ENCODE peak calls at places on chromosomes 13 and 19, in nine cellular contexts. R is BJ, V is H7, D is NCI-H1694 treated with DMSO at 0.1 percent for 48 hours, K is fibroblast of pulmonary artery, Q is fibroblast of mammary gland, O is NCI-H748 treated with DMSO at 0.1 percent for 48 hours, Z is mucosa of descending colon, U is NCI-H1436. A is an unnamed sample.

GRCh38 chr13:45206340-45206739 is 5.5 kb upstream of the KCTD4 start:
- DNase-seq in R (peak; percentile 87), V (no peak), D (no peak), K (peak; percentile 92), Q (peak; percentile 92), O (no peak), Z (no peak), U (no peak), A (no peak)

GRCh38 chr19:16355293-16356043 is 30.8 kb downstream of the KLF2 start:
- DNase-seq in R (no peak), V (peak; percentile 52), D (no peak), K (peak; percentile 62), Q (peak; percentile 38), O (no peak), Z (no peak), U (no peak), A (no peak)

GRCh38 chr13:33649212-33649917 is 168.6 kb upstream of the RFC3 start:
- DNase-seq in R (no peak), V (no peak), D (no peak), K (no peak), Q (peak; percentile 49), O (peak; percentile 99), Z (no peak), U (no peak), A (no peak)

GRCh38 chr13:96903085-96903484 is 91.2 kb downstream of the OXGR1 start:
- DNase-seq in R (no peak), V (no peak), D (no peak), K (no peak), Q (no peak), O (no peak), Z (no peak), U (no peak), A (no peak)

GRCh38 chr13:20609145-20609544 is 42.2 kb downstream of the IFT88 start:
- DNase-seq in R (no peak), V (no peak), D (no peak), K (peak; percentile 83), Q (peak; percentile 89), O (no peak), Z (no peak), U (no peak), A (no peak)

GRCh38 chr19:13906525-13906904 is 514 bp downstream of the CC2D1A start:
- DNase-seq in R (no peak), V (no peak), D (no peak), K (no peak), Q (no peak), O (no peak), Z (peak; percentile 86), U (no peak), A (no peak)

GRCh38 chr13:113897161-113897560 is 33.3 kb upstream of the GAS6 start:
- DNase-seq in R (peak; percentile 86), V (no peak), D (no peak), K (peak; percentile 93), Q (peak; percentile 89), O (no peak), Z (no peak), U (no peak), A (peak; percentile 14)

GRCh38 chr13:24148414-24149305 is 11.9 kb upstream of the SPATA13 start:
- DNase-seq in R (peak; percentile 98), V (peak; percentile 59), D (no peak), K (peak; percentile 97), Q (peak; percentile 98), O (no peak), Z (no peak), U (no peak), A (peak; percentile 81)

GRCh38 chr19:46813570-46814358 is 25.4 kb upstream of the SLC1A5 start:
- DNase-seq in R (no peak), V (peak; percentile 47), D (no peak), K (peak; percentile 92), Q (peak; percentile 72), O (no peak), Z (peak; percentile 75), U (no peak), A (no peak)

GRCh38 chr19:46126086-46126485 is 1.6 kb upstream of the IGFL3 start:
- DNase-seq in R (no peak), V (no peak), D (no peak), K (no peak), Q (peak; percentile 29), O (no peak), Z (no peak), U (no peak), A (no peak)

GRCh38 chr13:103291693-103292572 is 225.7 kb upstream of the SLC10A2 start:
- DNase-seq in R (no peak), V (peak; percentile 18), D (no peak), K (no peak), Q (no peak), O (no peak), Z (no peak), U (no peak), A (no peak)

GRCh38 chr13:114078501-114079451 is 53.6 kb downstream of the RASA3 start:
- DNase-seq in R (no peak), V (no peak), D (no peak), K (peak; percentile 76), Q (peak; percentile 95), O (no peak), Z (peak; percentile 57), U (no peak), A (no peak)

GRCh38 chr19:45059258-45059965 is 16.9 kb downstream of the ZNF296 start:
- DNase-seq in R (no peak), V (peak; percentile 97), D (peak; percentile 68), K (peak; percentile 85), Q (peak; percentile 85), O (peak; percentile 41), Z (peak; percentile 84), U (peak; percentile 54), A (peak; percentile 66)

GRCh38 chr13:34076943-34077703 is 259.2 kb downstream of the RFC3 start:
- DNase-seq in R (peak; percentile 55), V (peak; percentile 10), D (peak; percentile 39), K (peak; percentile 56), Q (peak; percentile 39), O (peak; percentile 47), Z (no peak), U (no peak), A (peak; percentile 18)

GRCh38 chr19:51448011-51448744 is 10.1 kb downstream of the SIGLEC8 start:
- DNase-seq in R (no peak), V (no peak), D (no peak), K (no peak), Q (no peak), O (no peak), Z (no peak), U (no peak), A (no peak)

GRCh38 chr13:48400090-48400694 is 12.7 kb downstream of the LPAR6 start:
- DNase-seq in R (no peak), V (no peak), D (no peak), K (peak; percentile 24), Q (peak; percentile 20), O (no peak), Z (no peak), U (no peak), A (no peak)

A was measured in NCI-H460.